ENCODE peak calls at places on chromosome 5, in five cellular contexts. H, G, U, M and P are unnamed samples.

GRCh38 chr5:146313027-146313426 is 25.6 kb upstream of the POU4F3 start:
- DNase-seq in H (no peak), G (no peak), U (no peak), M (no peak), P (no peak)

GRCh38 chr5:150106669-150107068 is 20.3 kb upstream of the CSF1R start:
- DNase-seq in H (no peak), G (no peak), U (no peak), M (no peak), P (no peak)

GRCh38 chr5:134749415-134749814 is 9.2 kb upstream of the DDX46 start:
- DNase-seq in H (no peak), G (no peak), U (no peak), M (no peak), P (no peak)

GRCh38 chr5:81091199-81091598 is 131.0 kb downstream of the RASGRF2 start:
- DNase-seq in H (no peak), G (no peak), U (no peak), M (no peak), P (no peak)

GRCh38 chr5:113057437-113058052 is 80.9 kb downstream of the DCP2 start:
- DNase-seq in H (no peak), G (no peak), U (no peak), M (no peak), P (no peak)

GRCh38 chr5:45279109-45279508 is 417.1 kb downstream of the HCN1 start:
- DNase-seq in H (no peak), G (no peak), U (no peak), M (no peak), P (no peak)

GRCh38 chr5:134451618-134452505 is 40.2 kb upstream of the CDKN2AIPNL start:
- DNase-seq in H (peak; percentile 89), G (peak; percentile 70), U (no peak), M (peak; percentile 77), P (no peak)

GRCh38 chr5:41903382-41903891 is 707 bp upstream of the RIMOC1 start:
- DNase-seq in H (no peak), G (no peak), U (no peak), M (no peak), P (no peak)

GRCh38 chr5:155728146-155728856 is 598.7 kb upstream of the SGCD start:
- DNase-seq in H (peak; percentile 74), G (no peak), U (no peak), M (peak; percentile 15), P (peak; percentile 78)

GRCh38 chr5:41115281-41115680 is 44.1 kb upstream of the MROH2B start:
- DNase-seq in H (peak; percentile 90), G (no peak), U (no peak), M (peak; percentile 71), P (no peak)

GRCh38 chr5:178641711-178642110 is 14.9 kb upstream of the CLK4 start:
- DNase-seq in H (no peak), G (no peak), U (no peak), M (no peak), P (no peak)

GRCh38 chr5:132103969-132104391 is 30.4 kb downstream of the CSF2 start:
- DNase-seq in H (peak; percentile 27), G (peak; percentile 14), U (no peak), M (peak; percentile 9), P (no peak)

GRCh38 chr5:111929892-111930291 is 172.9 kb upstream of the NREP start:
- DNase-seq in H (peak; percentile 94), G (no peak), U (no peak), M (peak; percentile 93), P (no peak)

GRCh38 chr5:73940026-73940425 is 314.0 kb downstream of the ARHGEF28 start:
- DNase-seq in H (peak; percentile 59), G (peak; percentile 34), U (no peak), M (no peak), P (no peak)

GRCh38 chr5:80346055-80346454 is 26.3 kb downstream of the SPZ1 start:
- DNase-seq in H (peak; percentile 10), G (peak; percentile 10), U (peak; percentile 13), M (peak; percentile 5), P (no peak)

GRCh38 chr5:54049144-54049543 is 261.2 kb downstream of the ARL15 start:
- DNase-seq in H (peak; percentile 56), G (no peak), U (no peak), M (no peak), P (no peak)

GRCh38 chr5:147788023-147788422 is 5.5 kb upstream of the JAKMIP2 start:
- DNase-seq in H (no peak), G (no peak), U (no peak), M (no peak), P (no peak)

GRCh38 chr5:147786115-147786514 is 3.6 kb upstream of the JAKMIP2 start:
- DNase-seq in H (no peak), G (no peak), U (no peak), M (no peak), P (no peak)

GRCh38 chr5:147780924-147781530 is 1.5 kb downstream of the JAKMIP2 start:
- DNase-seq in H (no peak), G (no peak), U (no peak), M (no peak), P (no peak)

GRCh38 chr5:147784596-147784995 is 2.1 kb upstream of the JAKMIP2 start:
- DNase-seq in H (no peak), G (no peak), U (no peak), M (no peak), P (no peak)

GRCh38 chr5:147782053-147783028 is at the start of gene JAKMIP2:
- DNase-seq in H (peak; percentile 5), G (no peak), U (peak; percentile 98), M (peak; percentile 96), P (peak; percentile 86)
- H3K4me3 ChIP-seq in H (no peak within 1 kb of the TSS), G (no peak within 1 kb of the TSS), U (peak within 1 kb of the TSS; percentile 87), M (peak within 1 kb of the TSS; percentile 96), P (no peak within 1 kb of the TSS)

DNA sequence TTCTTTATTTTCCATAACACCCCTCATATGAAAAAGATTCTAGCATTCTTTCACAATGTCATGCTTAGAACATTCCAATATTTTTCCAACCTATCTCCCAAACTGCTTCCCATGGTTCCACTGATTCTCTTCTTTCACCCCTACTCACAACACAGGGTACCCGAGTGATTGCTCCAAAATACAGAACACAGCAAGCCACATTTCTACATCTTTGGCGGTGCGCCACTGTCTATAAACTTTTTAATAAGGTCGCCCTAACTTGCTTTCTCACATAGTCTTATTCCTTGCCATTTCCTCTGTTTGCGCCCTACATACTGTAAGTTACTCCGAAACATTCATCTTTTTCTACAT is 517.1 kb downstream of the RAB3C start:
- DNase-seq in H (no peak), G (no peak), U (no peak), M (no peak), P (no peak)
- H3K9ac ChIP-seq in H (no peak overlapping the region), G (no peak overlapping the region), U (no peak overlapping the region), M (no peak overlapping the region), P (no peak overlapping the region)

DNA sequence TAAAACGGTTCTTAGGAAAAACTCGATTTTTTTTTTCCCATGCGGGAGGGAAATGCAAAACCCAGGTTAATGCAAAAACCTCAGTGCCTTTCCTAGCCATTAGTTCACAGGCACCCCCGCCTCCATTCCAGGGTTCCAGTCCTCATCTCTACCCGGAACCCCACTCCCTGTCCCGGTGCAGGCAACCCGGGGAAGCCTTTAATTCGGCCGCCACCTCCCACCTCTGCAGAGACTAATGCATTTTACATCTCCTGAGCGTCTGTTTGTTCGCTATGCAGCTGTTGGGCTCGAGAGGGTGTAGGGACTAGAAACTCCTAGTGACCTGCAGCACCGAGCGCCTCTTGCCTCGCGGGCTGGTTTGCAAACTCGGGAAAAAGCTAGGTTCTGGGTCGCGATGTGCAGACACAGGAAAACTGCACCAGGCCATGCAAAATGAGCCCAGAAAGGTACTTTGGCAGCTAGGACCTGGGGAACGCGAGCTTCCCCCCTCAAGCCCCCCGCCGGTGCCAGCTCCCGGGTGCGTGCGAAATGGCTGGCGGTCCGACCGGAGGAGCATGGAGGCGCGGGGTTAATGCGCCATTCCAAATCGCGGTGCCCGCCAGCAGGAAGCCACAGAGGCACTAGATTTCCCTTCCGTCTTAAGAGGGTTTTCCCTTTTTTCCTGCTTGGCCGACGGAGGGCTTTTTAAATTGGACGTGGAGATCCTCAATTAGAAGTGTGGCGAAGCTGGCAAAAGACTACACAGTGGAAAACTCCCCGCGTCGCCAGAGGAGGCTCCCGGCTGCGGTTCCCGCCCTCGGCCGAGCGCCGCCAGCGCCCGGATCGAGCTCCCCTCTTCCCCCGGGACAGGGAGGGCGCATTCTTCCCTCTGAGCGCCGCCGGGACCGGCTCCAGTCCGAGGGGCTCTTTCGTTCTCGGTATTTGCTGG is 3.4 kb downstream of the GDNF start:
- DNase-seq in H (peak; percentile 78), G (peak; percentile 16), U (no peak), M (no peak), P (peak; percentile 82)
- H3K4me1 ChIP-seq in H (peaks cover 21% of the 10 kb centered on the region), G (peaks cover 24% of the 10 kb centered on the region), U (peaks cover 8% of the 10 kb centered on the region), M (peaks cover 3% of the 10 kb centered on the region), P (no peaks in the 10 kb centered on the region)

DNA sequence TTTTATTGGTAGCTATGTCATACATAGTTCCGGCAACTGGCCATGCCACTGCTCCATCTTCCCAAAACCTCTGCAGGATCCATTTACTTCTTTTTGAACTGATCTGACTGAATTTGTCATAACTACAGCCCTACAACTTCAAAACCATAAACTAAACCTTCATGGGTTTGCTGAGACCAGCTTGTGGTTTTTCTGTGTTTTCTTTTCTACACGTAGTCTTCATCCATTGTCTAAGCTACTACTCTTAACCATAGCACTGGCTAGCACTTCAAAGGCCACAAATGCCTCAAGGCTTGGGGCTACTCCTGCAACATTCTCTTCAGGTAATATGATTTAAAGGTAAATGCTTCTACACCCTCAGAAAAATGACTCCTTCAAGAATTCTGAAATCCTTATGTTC is 9.0 kb upstream of the KIF2A start:
- DNase-seq in H (no peak), G (no peak), U (no peak), M (no peak), P (no peak)
- H3K4me3 ChIP-seq in H (no peak overlapping the region), G (no peak overlapping the region), U (no peak overlapping the region), M (no peak overlapping the region), P (no peak overlapping the region)

GRCh38 chr5:14168139-14168792 is 25.1 kb downstream of the TRIO start:
- DNase-seq in H (peak; percentile 65), G (peak; percentile 51), U (no peak), M (no peak), P (no peak)

GRCh38 chr5:14168793-14169262 is 25.7 kb downstream of the TRIO start:
- DNase-seq in H (no peak), G (no peak), U (no peak), M (no peak), P (no peak)

GRCh38 chr5:14165375-14166091 is 22.4 kb downstream of the TRIO start:
- DNase-seq in H (peak; percentile 78), G (peak; percentile 98), U (no peak), M (peak; percentile 61), P (no peak)

GRCh38 chr5:14166437-14166836 is 23.3 kb downstream of the TRIO start:
- DNase-seq in H (peak; percentile 17), G (no peak), U (no peak), M (no peak), P (no peak)

GRCh38 chr5:14167211-14167845 is 24.2 kb downstream of the TRIO start:
- DNase-seq in H (peak; percentile 80), G (no peak), U (no peak), M (peak; percentile 53), P (no peak)
- H3K9ac ChIP-seq in H (no peak overlapping the region), G (no peak overlapping the region), U (no peak overlapping the region), M (no peak overlapping the region), P (no peak overlapping the region)

GRCh38 chr5:43043400-43043756 is 3.3 kb upstream of the ANXA2R start:
- DNase-seq in H (no peak), G (no peak), U (no peak), M (no peak), P (no peak)
- H3K4me1 ChIP-seq in H (peaks cover 2% of the 10 kb centered on the region), G (peaks cover 22% of the 10 kb centered on the region), U (peaks cover 7% of the 10 kb centered on the region), M (peaks cover 4% of the 10 kb centered on the region), P (peaks cover 4% of the 10 kb centered on the region)

DNA sequence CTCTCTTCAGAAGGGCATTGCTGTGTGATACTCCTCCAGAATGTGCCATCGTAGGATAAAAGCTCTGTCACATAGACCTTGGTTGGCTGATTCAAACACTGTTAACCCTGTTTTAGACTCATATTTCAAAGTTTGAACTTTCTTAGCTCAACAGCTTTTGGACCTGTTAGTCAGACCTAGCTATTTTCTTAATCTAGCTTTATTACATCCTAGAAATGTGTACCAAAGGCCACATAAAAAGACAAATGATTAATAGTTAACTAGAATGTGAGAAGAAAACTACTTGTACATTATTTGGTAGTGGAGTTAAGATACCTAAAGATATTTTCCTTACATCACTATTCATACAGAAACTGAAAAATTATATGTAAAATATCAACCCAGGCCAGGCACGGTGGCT is 4.3 kb downstream of the RHOBTB3 start:
- DNase-seq in H (peak; percentile 36), G (no peak), U (no peak), M (peak; percentile 38), P (no peak)
- H3K4me3 ChIP-seq in H (peak overlapping the region; percentile 96), G (no peak overlapping the region), U (no peak overlapping the region), M (peak overlapping the region; percentile 98), P (peak overlapping the region; percentile 18)